ENCODE peak calls at places on chromosomes 2 and 18, in eight cellular contexts. G is sigmoid colon; C is OCI-LY7; Z is adipocyte; X is SK-N-SH; K is body of pancreas; H is CD8-positive, alpha-beta T cell; P is A549. R is an unnamed sample. For H3K4me1, the result is how much of the 10 kb centered on the place peaks cover.

GRCh38 chr2:48714240-48714639 is 41.3 kb downstream of the LHCGR start:
- DNase-seq in G (no peak), C (no peak), Z (peak), X (no peak), K (no peak), H (no peak), P (no peak), R (no peak)

GRCh38 chr2:71748227-71748626 is 294.9 kb downstream of the DYSF start:
- DNase-seq in G (peak), C (no peak), Z (peak), X (no peak), K (peak), H (no peak), P (peak), R (no peak)

GRCh38 chr2:128607981-128608506 is 289.4 kb upstream of the HS6ST1 start:
- DNase-seq in G (peak), C (no peak), Z (no peak), X (peak), K (no peak), H (no peak), P (no peak), R (peak)

GRCh38 chr18:45109271-45109670 is 428.6 kb downstream of the SETBP1 start:
- DNase-seq in G (no peak), C (no peak), Z (no peak), X (no peak), K (no peak), H (no peak), P (no peak), R (no peak)

GRCh38 chr18:59455728-59456276 is 96.7 kb upstream of the LMAN1 start:
- DNase-seq in G (peak), C (no peak), Z (no peak), X (no peak), K (no peak), H (no peak), P (no peak), R (no peak)

GRCh38 chr2:98518106-98518505 is 73.4 kb downstream of the INPP4A start:
- DNase-seq in G (peak), C (peak), Z (no peak), X (peak), K (no peak), H (peak), P (peak), R (peak)

GRCh38 chr2:102473020-102473419 is at the start of gene SLC9A4:
- DNase-seq in G (no peak), C (peak), Z (peak), X (peak), K (peak), H (peak), P (peak), R (peak)

GRCh38 chr2:165058471-165059265 is 103.3 kb upstream of the SLC38A11 start:
- DNase-seq in G (no peak), C (no peak), Z (no peak), X (no peak), K (no peak), H (no peak), P (no peak), R (no peak)

GRCh38 chr2:174332607-174333001 is 2.1 kb upstream of the SP9 start:
- DNase-seq in G (no peak), C (no peak), Z (no peak), X (no peak), K (no peak), H (no peak), P (peak), R (no peak)

GRCh38 chr18:23629444-23629946 is 33.2 kb downstream of the ANKRD29 start:
- DNase-seq in G (no peak), C (no peak), Z (no peak), X (no peak), K (no peak), H (no peak), P (peak), R (no peak)

GRCh38 chr2:42793314-42794270 is 1.2 kb upstream of the HAAO start:
- DNase-seq in G (no peak), C (no peak), Z (no peak), X (peak), K (no peak), H (no peak), P (no peak), R (peak)

GRCh38 chr2:238904177-238904576 is 56.3 kb downstream of the TWIST2 start:
- DNase-seq in G (no peak), C (no peak), Z (no peak), X (no peak), K (no peak), H (no peak), P (no peak), R (no peak)

GRCh38 chr2:228652366-228652765 is 470.9 kb upstream of the SPHKAP start:
- DNase-seq in G (no peak), C (no peak), Z (peak), X (no peak), K (no peak), H (no peak), P (no peak), R (no peak)

GRCh38 chr2:234989183-234989701 is 37.4 kb downstream of the SH3BP4 start:
- DNase-seq in G (peak), C (no peak), Z (no peak), X (peak), K (peak), H (no peak), P (no peak), R (peak)

GRCh38 chr2:214808481-214808931 is 977 bp downstream of the BARD1 start:
- DNase-seq in G (no peak), C (peak), Z (peak), X (no peak), K (no peak), H (no peak), P (no peak), R (no peak)

GRCh38 chr18:10015941-10016819 is 102.4 kb downstream of the VAPA start:
- DNase-seq in G (peak), C (peak), Z (peak), X (peak), K (no peak), H (no peak), P (no peak), R (no peak)

GRCh38 chr2:64276417-64277095 is 132.3 kb upstream of the PELI1 start:
- DNase-seq in G (no peak), C (no peak), Z (peak), X (no peak), K (no peak), H (no peak), P (no peak), R (no peak)

GRCh38 chr2:163641986-163642385 is 93.8 kb downstream of the FIGN start:
- DNase-seq in G (no peak), C (no peak), Z (peak), X (no peak), K (no peak), H (no peak), P (no peak), R (no peak)

DNA sequence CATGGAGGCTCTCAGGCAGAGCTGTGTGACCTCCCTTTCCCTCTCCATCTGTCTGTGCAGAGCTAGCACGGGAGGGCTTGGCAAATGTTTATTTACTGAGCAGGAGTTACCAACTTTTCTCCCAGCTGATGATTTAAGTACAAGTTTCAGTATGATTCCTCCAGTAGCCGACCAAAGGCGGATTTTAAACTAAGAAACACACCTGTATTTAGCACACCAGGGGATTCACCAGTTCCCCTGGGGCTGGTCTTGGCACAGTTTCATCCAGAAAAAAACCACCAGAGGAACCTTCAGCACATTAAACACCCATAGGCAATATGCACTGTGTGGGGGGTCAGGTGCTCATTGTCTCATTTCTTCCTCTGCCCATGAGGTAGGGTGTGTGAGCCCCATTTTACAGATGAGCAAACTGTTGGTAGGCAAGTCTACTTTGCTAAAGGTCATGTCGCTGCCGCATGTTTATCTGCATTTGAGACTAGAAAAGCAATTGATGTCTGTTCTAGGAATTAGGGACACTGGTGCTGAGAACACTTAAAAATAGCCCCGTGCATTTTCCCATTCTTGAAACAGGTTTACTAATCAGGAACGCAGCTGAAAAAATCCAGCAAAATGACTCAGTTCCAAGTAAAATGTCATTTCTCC is 167.0 kb upstream of the ID2 start:
- DNase-seq in G (no peak), C (peak), Z (no peak), X (no peak), K (no peak), H (no peak), P (no peak), R (no peak)
- H3K4me1 ChIP-seq in G (under half), C (half or more), Z (under half), X (under half), K (under half), H (under half), P (under half), R (under half)

DNA sequence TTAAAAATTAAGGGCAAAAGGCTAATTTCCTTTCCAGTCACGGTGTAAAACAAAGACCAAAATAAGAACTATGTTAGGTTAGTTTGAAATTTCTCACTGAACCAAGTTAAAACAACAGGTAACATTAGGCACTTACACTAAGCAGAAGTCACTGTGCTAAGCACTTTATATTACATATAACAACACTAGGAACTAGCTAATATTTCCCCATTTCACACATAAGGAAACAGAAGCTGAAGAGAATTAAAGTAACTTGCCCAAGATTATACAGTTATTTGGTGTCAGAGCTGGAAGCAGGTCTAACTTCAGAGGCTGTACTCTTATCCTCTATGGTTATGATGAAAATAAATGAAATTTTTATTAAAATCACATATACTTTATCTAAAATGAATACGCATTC is 6.0 kb downstream of the ITSN2 start:
- DNase-seq in G (no peak), C (no peak), Z (no peak), X (no peak), K (no peak), H (no peak), P (no peak), R (no peak)
- H3K4me1 ChIP-seq in G (under half), C (under half), Z (under half), X (under half), K (half or more), H (half or more), P (under half), R (under half)

GRCh38 chr18:55404811-55405654 is 183.0 kb downstream of the TCF4 start:
- DNase-seq in G (no peak), C (no peak), Z (peak), X (no peak), K (no peak), H (no peak), P (no peak), R (no peak)

GRCh38 chr18:55407191-55407590 is 180.8 kb downstream of the TCF4 start:
- DNase-seq in G (no peak), C (no peak), Z (no peak), X (no peak), K (no peak), H (no peak), P (no peak), R (no peak)

GRCh38 chr18:55405655-55406373 is 182.2 kb downstream of the TCF4 start:
- DNase-seq in G (peak), C (no peak), Z (peak), X (peak), K (peak), H (no peak), P (peak), R (peak)

GRCh38 chr18:55407774-55408535 is 180.0 kb downstream of the TCF4 start:
- DNase-seq in G (no peak), C (no peak), Z (no peak), X (no peak), K (no peak), H (no peak), P (no peak), R (no peak)

GRCh38 chr18:55406374-55407045 is 181.5 kb downstream of the TCF4 start:
- DNase-seq in G (no peak), C (no peak), Z (no peak), X (no peak), K (no peak), H (no peak), P (no peak), R (no peak)
- H3K4me1 ChIP-seq in G (under half), C (under half), Z (under half), X (under half), K (under half), H (under half), P (under half), R (under half)

GRCh38 chr2:218293715-218294429 is 1.6 kb upstream of the TMBIM1 start:
- DNase-seq in G (no peak), C (no peak), Z (no peak), X (no peak), K (peak), H (no peak), P (no peak), R (no peak)
- H3K4me1 ChIP-seq in G (under half), C (half or more), Z (under half), X (under half), K (half or more), H (under half), P (under half), R (under half)

GRCh38 chr2:46303233-46303632 is 6.0 kb downstream of the EPAS1 start:
- DNase-seq in G (no peak), C (no peak), Z (no peak), X (no peak), K (no peak), H (no peak), P (no peak), R (no peak)
- H3K4me1 ChIP-seq in G (under half), C (under half), Z (under half), X (under half), K (half or more), H (under half), P (half or more), R (under half)

DNA sequence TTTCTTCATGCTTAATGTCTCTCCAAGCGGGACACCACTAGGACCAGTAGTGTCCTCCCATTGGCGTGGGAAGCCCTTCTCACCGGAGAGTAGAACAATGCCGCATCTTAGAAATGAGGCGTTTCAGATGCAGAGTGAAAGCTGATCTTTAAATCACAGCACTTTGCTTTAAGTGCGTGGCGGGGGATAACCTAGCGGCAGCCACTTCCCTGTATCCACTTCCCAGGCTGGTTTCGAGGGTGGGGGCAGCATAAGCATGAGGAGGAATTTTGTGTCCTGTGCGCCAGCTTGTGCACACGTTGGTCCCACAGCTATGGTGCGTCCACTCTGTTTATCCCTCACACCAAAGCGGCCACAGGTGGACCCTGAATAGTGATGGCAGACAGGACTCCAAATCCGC is 63.1 kb downstream of the MBP start:
- DNase-seq in G (no peak), C (no peak), Z (no peak), X (no peak), K (no peak), H (no peak), P (no peak), R (no peak)
- H3K4me1 ChIP-seq in G (under half), C (under half), Z (half or more), X (under half), K (under half), H (half or more), P (half or more), R (under half)

DNA sequence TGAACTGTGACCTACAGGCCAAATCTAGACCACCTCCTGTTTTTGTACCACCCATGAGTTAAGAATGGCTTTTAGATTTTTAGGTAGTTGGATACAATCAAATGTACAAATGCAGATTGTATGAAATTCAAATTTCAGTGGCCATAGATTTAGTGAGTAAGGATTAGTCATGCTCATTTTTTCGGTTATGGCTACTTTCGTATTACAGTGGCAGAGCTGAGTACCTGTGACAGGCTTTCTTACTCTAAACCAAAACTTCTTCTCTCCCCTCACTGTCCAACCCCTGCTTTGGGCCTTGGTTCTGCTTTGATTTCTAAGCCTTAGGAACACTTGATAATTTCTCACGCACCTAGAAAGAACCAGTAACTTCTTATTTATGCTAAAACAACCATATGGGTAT is 82.1 kb downstream of the CDC42EP3 start:
- DNase-seq in G (no peak), C (no peak), Z (peak), X (no peak), K (no peak), H (no peak), P (no peak), R (no peak)
- H3K4me1 ChIP-seq in G (under half), C (under half), Z (half or more), X (half or more), K (half or more), H (under half), P (half or more), R (under half)

DNA sequence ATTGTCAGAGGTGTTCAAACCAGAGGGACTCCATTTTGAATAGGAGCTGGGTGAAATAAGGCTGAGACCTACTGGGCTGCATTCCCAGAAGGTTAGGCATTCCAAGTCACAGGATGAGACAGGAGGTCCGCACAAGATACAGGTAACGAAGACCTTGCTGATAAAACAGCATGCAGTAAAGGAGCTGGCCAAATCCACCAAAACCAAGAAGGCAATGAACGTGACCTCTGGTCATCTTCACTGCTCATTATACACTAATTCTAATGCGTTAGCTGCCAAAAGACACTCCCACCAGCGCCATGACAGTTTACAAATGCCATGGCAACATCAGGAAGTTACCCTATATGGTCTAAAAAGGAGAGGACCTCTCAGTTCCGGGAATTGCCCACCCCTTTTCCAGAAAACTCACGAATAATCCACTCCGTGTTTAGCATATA is 10.6 kb downstream of the SH3YL1 start:
- DNase-seq in G (no peak), C (no peak), Z (no peak), X (no peak), K (no peak), H (no peak), P (no peak), R (no peak)
- H3K4me1 ChIP-seq in G (under half), C (under half), Z (under half), X (under half), K (under half), H (under half), P (under half), R (under half)

DNA sequence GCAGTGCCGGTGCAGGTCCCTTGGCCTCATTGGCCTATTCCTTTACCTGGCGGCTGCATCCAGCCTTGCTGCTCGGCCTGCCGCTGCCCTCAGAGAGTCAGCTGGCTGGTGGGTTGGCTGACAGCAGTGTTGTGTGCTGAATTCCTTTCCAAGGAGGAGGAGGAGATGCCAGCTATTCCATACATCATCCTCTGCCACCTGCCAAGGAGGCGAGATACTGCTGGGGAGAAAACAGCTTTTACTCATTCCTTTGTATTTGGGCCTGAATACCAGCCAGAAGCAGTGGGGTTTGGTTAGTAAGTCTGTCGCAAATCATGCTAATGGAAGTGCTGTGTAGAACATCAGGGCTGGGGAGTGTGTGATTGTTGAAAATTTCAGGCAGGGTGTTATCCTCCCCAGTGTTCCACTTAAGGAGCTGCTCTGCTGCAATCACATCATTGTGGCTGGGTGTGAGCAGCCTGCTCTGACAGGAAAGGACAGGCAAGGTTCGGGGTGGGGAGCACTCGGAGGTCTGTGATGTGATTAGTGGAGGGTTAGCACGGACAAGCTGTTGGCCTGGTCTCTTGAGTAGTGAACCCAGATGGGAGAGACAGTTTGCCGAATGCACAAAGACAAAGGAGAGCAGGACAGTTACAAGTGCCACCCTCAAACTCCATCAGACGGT is 128.2 kb upstream of the DLX2 start:
- DNase-seq in G (no peak), C (no peak), Z (no peak), X (no peak), K (no peak), H (no peak), P (no peak), R (no peak)
- H3K4me1 ChIP-seq in G (under half), C (under half), Z (under half), X (under half), K (under half), H (under half), P (under half), R (under half)

GRCh38 chr2:1032030-1032429 is 81.4 kb downstream of the SNTG2 start:
- DNase-seq in G (no peak), C (no peak), Z (no peak), X (no peak), K (no peak), H (no peak), P (no peak), R (no peak)

GRCh38 chr2:1041012-1041805 is 90.6 kb downstream of the SNTG2 start:
- DNase-seq in G (no peak), C (no peak), Z (no peak), X (no peak), K (peak), H (no peak), P (no peak), R (no peak)

GRCh38 chr2:1039549-1039948 is 88.9 kb downstream of the SNTG2 start:
- DNase-seq in G (no peak), C (no peak), Z (no peak), X (no peak), K (no peak), H (no peak), P (no peak), R (no peak)

GRCh38 chr2:1033058-1033457 is 82.4 kb downstream of the SNTG2 start:
- DNase-seq in G (no peak), C (no peak), Z (no peak), X (no peak), K (no peak), H (no peak), P (no peak), R (no peak)

GRCh38 chr2:1037066-1037465 is 86.4 kb downstream of the SNTG2 start:
- DNase-seq in G (no peak), C (no peak), Z (no peak), X (no peak), K (no peak), H (no peak), P (no peak), R (no peak)
- H3K4me1 ChIP-seq in G (under half), C (under half), Z (under half), X (under half), K (under half), H (under half), P (under half), R (under half)

R was measured in testis.